ENCODE peak calls at places on chromosomes 5 and 9, in six cellular contexts. K, L, Q, R, X and C are unnamed samples.
A peak's percentile ranks its signal among the peaks of the same experiment; 100 is the strongest.

GRCh38 chr9:70257991-70258691 is 637 bp upstream of the SMC5 start:
- DNase-seq in K (peak; percentile 69), L (peak; percentile 64), Q (no peak), R (peak; percentile 65), X (peak; percentile 57), C (peak; percentile 83)

GRCh38 chr9:107175826-107176500 is 107.1 kb upstream of the RAD23B start:
- DNase-seq in K (no peak), L (no peak), Q (no peak), R (no peak), X (no peak), C (no peak)

GRCh38 chr5:137997726-137998213 is 35.1 kb downstream of the FAM13B start:
- DNase-seq in K (peak; percentile 48), L (no peak), Q (no peak), R (no peak), X (peak; percentile 13), C (no peak)

GRCh38 chr5:83277953-83278352 is 193.6 kb upstream of the VCAN start:
- DNase-seq in K (no peak), L (no peak), Q (no peak), R (no peak), X (no peak), C (no peak)

GRCh38 chr9:93107151-93107824 is 11.3 kb downstream of the CARD19 start:
- DNase-seq in K (no peak), L (peak; percentile 48), Q (no peak), R (no peak), X (no peak), C (peak; percentile 45)

GRCh38 chr9:21096901-21097255 is 19.1 kb upstream of the IFNB1 start:
- DNase-seq in K (no peak), L (no peak), Q (no peak), R (no peak), X (no peak), C (no peak)

GRCh38 chr9:128098017-128098935 is 29.3 kb downstream of the PTGES2 start:
- DNase-seq in K (peak; percentile 94), L (peak; percentile 99), Q (peak; percentile 90), R (peak; percentile 97), X (peak; percentile 98), C (peak; percentile 97)

GRCh38 chr5:154520861-154521453 is 42.9 kb upstream of the HAND1 start:
- DNase-seq in K (no peak), L (no peak), Q (peak; percentile 82), R (peak; percentile 90), X (no peak), C (peak; percentile 96)

GRCh38 chr9:133752739-133753446 is 14.7 kb upstream of the SARDH start:
- DNase-seq in K (peak; percentile 73), L (no peak), Q (no peak), R (no peak), X (no peak), C (no peak)

GRCh38 chr9:135565141-135565628 is 3.6 kb downstream of the PAEP start:
- DNase-seq in K (no peak), L (no peak), Q (no peak), R (no peak), X (no peak), C (no peak)

GRCh38 chr5:176675676-176676360 is 28.5 kb downstream of the TSPAN17 start:
- DNase-seq in K (peak; percentile 86), L (no peak), Q (no peak), R (peak; percentile 66), X (no peak), C (peak; percentile 92)

GRCh38 chr9:129349571-129349947 is 171.5 kb upstream of the IER5L start:
- DNase-seq in K (peak; percentile 54), L (no peak), Q (no peak), R (no peak), X (no peak), C (no peak)

GRCh38 chr5:88268414-88269184 is at the start of gene TMEM161B:
- DNase-seq in K (peak; percentile 91), L (peak; percentile 94), Q (peak; percentile 69), R (peak; percentile 72), X (peak; percentile 87), C (peak; percentile 93)

GRCh38 chr5:174690256-174690655 is 34.1 kb upstream of the MSX2 start:
- DNase-seq in K (no peak), L (no peak), Q (no peak), R (peak; percentile 53), X (no peak), C (peak; percentile 63)

GRCh38 chr9:115132648-115133047 is 14.7 kb upstream of the TNC start:
- DNase-seq in K (peak; percentile 47), L (peak; percentile 72), Q (no peak), R (no peak), X (no peak), C (no peak)

GRCh38 chr5:15234911-15235310 is 265.1 kb upstream of the FBXL7 start:
- DNase-seq in K (no peak), L (no peak), Q (no peak), R (no peak), X (no peak), C (no peak)

GRCh38 chr9:120846251-120846869 is 3.6 kb upstream of the PSMD5 start:
- DNase-seq in K (no peak), L (no peak), Q (no peak), R (no peak), X (no peak), C (no peak)

GRCh38 chr5:37716405-37716804 is 123.4 kb downstream of the GDNF start:
- DNase-seq in K (no peak), L (no peak), Q (no peak), R (no peak), X (no peak), C (no peak)

GRCh38 chr5:40717281-40717680 is 37.6 kb downstream of the PTGER4 start:
- DNase-seq in K (peak; percentile 94), L (no peak), Q (no peak), R (no peak), X (peak; percentile 74), C (no peak)

GRCh38 chr9:113221800-113222481 is 597 bp downstream of the SLC31A1 start:
- DNase-seq in K (peak; percentile 57), L (no peak), Q (no peak), R (no peak), X (no peak), C (no peak)

GRCh38 chr5:9766581-9766980 is 136.4 kb upstream of the TAS2R1 start:
- DNase-seq in K (no peak), L (no peak), Q (no peak), R (no peak), X (peak; percentile 16), C (no peak)

GRCh38 chr9:124015661-124016131 is 4.1 kb downstream of the LHX2 start:
- DNase-seq in K (peak; percentile 78), L (no peak), Q (no peak), R (peak; percentile 50), X (no peak), C (peak; percentile 78)

GRCh38 chr5:151021771-151022170 is 1.4 kb downstream of the GPX3 start:
- DNase-seq in K (no peak), L (no peak), Q (no peak), R (no peak), X (no peak), C (no peak)

GRCh38 chr9:107881625-107882300 is 392.2 kb upstream of the KLF4 start:
- DNase-seq in K (no peak), L (no peak), Q (no peak), R (no peak), X (peak; percentile 36), C (no peak)

GRCh38 chr5:672329-673139 is 20.6 kb downstream of the TPPP start:
- DNase-seq in K (peak; percentile 97), L (peak; percentile 81), Q (no peak), R (peak; percentile 89), X (peak; percentile 63), C (peak; percentile 84)
- H3K4me3 ChIP-seq in K (no peak overlapping the region), L (no peak overlapping the region), Q (no peak overlapping the region), R (no peak overlapping the region), X (peak overlapping the region; percentile 15), C (no peak overlapping the region)

DNA sequence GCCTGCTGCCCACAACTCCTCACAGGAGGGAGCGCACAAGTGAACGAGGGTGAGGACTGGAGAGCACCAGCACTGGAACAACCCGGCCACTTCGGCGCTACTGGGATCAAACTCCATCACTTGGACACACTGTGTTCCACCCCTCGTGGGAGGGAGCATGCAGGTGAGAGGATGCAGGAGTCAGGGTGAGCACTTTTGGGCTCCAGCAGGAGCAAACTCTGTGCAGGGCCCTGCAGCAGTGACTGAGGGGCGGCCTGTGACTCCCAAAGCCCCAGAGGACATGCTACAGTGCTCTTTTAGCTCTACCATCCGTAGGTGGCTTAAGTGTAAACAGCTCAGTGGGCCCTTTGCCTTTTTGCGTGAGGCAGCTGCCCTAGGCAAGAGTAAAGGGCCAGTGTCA is 4.4 kb upstream of the MOCS2 start:
- DNase-seq in K (no peak), L (no peak), Q (no peak), R (no peak), X (no peak), C (no peak)
- H3K9me3 ChIP-seq in K (no peaks in the 10 kb centered on the region), L (peaks cover 3% of the 10 kb centered on the region), Q (no peaks in the 10 kb centered on the region), R (no peaks in the 10 kb centered on the region), X (no peaks in the 10 kb centered on the region), C (no peaks in the 10 kb centered on the region)

DNA sequence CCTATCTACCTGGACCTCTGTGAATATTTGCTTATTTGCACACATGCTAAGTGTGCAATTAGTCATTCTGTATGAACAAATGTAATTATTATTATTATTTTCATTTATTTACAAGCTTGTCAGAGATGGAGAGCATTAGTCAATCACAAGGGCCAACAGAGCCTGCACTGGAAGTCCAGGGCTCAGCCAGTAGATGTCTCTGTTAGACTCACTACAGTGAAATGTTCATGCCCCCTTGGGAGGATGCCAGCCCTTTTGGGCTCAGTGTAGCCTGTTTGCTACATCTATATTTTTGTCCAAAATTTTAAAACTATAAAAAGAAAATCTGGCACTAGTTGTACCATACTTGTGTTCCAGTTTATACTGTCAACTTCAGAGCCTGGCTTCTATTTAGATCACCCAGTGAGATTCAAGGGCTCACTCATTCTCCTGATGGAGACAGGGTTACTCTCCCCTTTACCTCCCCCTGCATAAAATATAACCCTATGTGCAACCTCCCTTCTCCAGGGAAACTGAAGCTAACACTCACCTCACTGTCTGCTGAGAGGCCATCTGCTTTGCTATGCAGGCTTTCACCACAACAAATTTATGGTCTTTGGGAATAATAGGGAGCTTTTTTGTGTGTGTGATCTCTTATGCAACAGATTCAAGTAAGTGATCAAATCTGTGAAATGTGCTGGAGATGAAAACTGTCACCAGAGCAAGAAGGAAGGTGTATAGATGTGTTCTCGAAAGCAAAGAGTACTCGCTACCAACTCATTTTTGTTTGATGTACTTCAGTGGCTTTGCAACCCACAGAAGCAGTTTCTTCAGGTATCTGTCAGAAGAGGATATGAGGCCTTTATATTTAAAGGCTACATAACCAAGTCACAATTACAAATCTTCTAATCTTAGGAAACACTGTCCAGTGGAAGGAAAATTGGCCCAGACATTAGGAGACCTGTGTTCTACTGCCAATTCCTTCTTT is 99.9 kb upstream of the TLE4 start:
- DNase-seq in K (peak; percentile 75), L (peak; percentile 78), Q (no peak), R (peak; percentile 39), X (no peak), C (no peak)
- TF ChIP-seq CTCF in K (peak; percentile 57), L (no peak), Q (no peak), R (peak; percentile 36), X (peak; percentile 6), C (peak; percentile 59)

GRCh38 chr5:172757394-172758010 is 13.5 kb downstream of the DUSP1 start:
- DNase-seq in K (no peak), L (peak; percentile 54), Q (no peak), R (no peak), X (no peak), C (peak; percentile 68)

GRCh38 chr5:172758836-172759149 is 12.2 kb downstream of the DUSP1 start:
- DNase-seq in K (no peak), L (no peak), Q (no peak), R (no peak), X (no peak), C (no peak)

GRCh38 chr5:172756764-172757393 is 14.1 kb downstream of the DUSP1 start:
- DNase-seq in K (no peak), L (no peak), Q (no peak), R (no peak), X (no peak), C (no peak)

GRCh38 chr5:172760136-172760535 is 10.9 kb downstream of the DUSP1 start:
- DNase-seq in K (no peak), L (no peak), Q (no peak), R (no peak), X (no peak), C (no peak)

GRCh38 chr5:172758077-172758835 is 12.7 kb downstream of the DUSP1 start:
- DNase-seq in K (peak; percentile 98), L (peak; percentile 64), Q (no peak), R (peak; percentile 37), X (peak; percentile 96), C (peak; percentile 87)
- H3K4me3 ChIP-seq in K (peak overlapping the region; percentile 38), L (no peak overlapping the region), Q (no peak overlapping the region), R (no peak overlapping the region), X (peak overlapping the region; percentile 35), C (no peak overlapping the region)